ENCODE peak calls at places on chromosomes 3 and 15, in five cellular contexts. L is OCI-LY7, E is stomach, O is GM12878, I is neural progenitor cell. W is an unnamed sample.
A peak's percentile ranks its signal among the peaks of the same experiment; 100 is the strongest.

GRCh38 chr3:179526989-179527391 is 35.7 kb upstream of the ACTL6A start:
- DNase-seq in E (no peak), O (no peak), L (no peak), I (peak; percentile 77), W (peak; percentile 31)

GRCh38 chr3:134696155-134696554 is 45.3 kb upstream of the KY start:
- DNase-seq in O (no peak), L (no peak), I (no peak), E (no peak), W (no peak)

GRCh38 chr15:70770863-70771262 is 7.5 kb upstream of the UACA start:
- DNase-seq in O (no peak), E (no peak), I (no peak), L (no peak), W (no peak)

GRCh38 chr3:65732060-65732933 is 306.4 kb downstream of the MAGI1 start:
- DNase-seq in E (no peak), L (peak; percentile 49), O (peak; percentile 3), I (peak; percentile 85), W (peak; percentile 26)

GRCh38 chr3:47414666-47415587 is 34.1 kb downstream of the PTPN23 start:
- DNase-seq in I (no peak), O (no peak), L (no peak), E (no peak), W (peak; percentile 18)

GRCh38 chr3:128805771-128806170 is 73.6 kb upstream of the ACAD9 start:
- DNase-seq in L (no peak), O (no peak), I (no peak), E (no peak), W (no peak)

GRCh38 chr3:41199866-41200668 is 762 bp downstream of the CTNNB1 start:
- DNase-seq in E (no peak), L (peak; percentile 63), O (no peak), I (peak; percentile 64), W (peak; percentile 41)

GRCh38 chr3:140164922-140165590 is 230.1 kb downstream of the CLSTN2 start:
- DNase-seq in L (no peak), I (no peak), E (no peak), O (no peak), W (no peak)

GRCh38 chr15:81547517-81548132 is 173.6 kb upstream of the TMC3 start:
- DNase-seq in O (no peak), I (no peak), L (no peak), E (no peak), W (no peak)

GRCh38 chr3:192011137-192011536 is 550.2 kb downstream of the PYDC2 start:
- DNase-seq in I (no peak), E (no peak), O (no peak), L (no peak), W (no peak)

GRCh38 chr15:57589276-57590073 is 2.2 kb upstream of the MYZAP start:
- DNase-seq in E (no peak), O (no peak), L (no peak), I (no peak), W (no peak)

DNA sequence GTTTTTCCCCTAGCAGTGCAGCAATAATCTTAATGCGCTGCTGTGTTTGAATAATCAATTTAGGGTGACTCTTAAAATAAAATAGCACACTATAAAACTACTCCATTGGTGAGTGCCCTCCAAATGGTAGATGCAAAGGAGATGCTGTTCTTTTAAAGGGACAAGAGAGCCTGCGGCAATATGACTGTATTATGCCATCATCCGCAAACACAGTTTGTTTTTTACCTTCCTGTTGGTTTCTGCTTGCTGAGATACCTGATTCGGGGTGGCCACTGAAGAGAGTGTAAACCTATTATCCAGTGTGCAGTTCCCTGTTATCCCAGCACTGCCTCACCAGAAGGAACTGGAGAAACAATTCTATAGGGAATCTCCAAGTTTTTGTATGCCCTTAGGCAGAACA is 523.1 kb upstream of the TGFBR2 start:
- DNase-seq in E (no peak), I (no peak), O (no peak), L (no peak), W (no peak)
- TF ChIP-seq CTCF in E (no peak), I (no peak), O (no peak), L (no peak), W (no peak)

GRCh38 chr3:16844222-16844621 is 40.5 kb upstream of the PLCL2 start:
- DNase-seq in L (no peak), E (no peak), I (no peak), O (no peak), W (no peak)

GRCh38 chr3:16844771-16845170 is 40.0 kb upstream of the PLCL2 start:
- DNase-seq in L (no peak), O (no peak), E (no peak), I (no peak), W (no peak)

GRCh38 chr3:16841906-16842709 is 42.6 kb upstream of the PLCL2 start:
- DNase-seq in E (peak; percentile 64), L (peak; percentile 74), O (peak; percentile 83), I (no peak), W (no peak)

GRCh38 chr3:16841354-16841753 is 43.4 kb upstream of the PLCL2 start:
- DNase-seq in L (peak; percentile 18), E (no peak), O (no peak), I (no peak), W (no peak)

DNA sequence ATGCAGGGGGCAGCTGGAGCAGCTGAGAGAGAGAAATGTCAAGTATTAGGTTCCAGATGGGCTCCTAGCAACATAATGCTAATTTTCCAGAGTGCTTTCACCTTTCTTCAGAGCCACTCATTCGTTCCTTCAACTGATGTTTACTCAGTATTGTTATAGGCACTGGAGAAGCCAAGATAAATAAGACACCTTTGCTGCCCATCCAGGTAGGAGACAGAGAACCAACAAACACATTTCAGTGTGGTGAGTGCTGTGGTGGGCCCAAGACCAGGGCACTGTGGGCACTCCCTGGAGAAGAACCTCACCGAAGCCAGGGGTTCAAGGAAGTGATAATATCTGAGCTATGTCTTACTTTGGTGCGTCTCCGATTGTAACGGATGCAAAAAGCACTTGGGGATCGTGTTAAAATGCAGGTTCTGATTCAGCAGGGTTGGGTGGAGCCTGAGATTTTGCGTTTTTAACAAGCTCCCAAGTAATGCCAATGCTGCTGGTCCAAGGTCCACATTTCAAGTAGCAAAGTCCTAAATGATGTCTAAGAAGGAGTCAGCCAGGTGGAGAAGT is 42.0 kb upstream of the PLCL2 start:
- DNase-seq in E (no peak), I (no peak), L (peak; percentile 33), O (no peak), W (no peak)
- H3K4me3 ChIP-seq in E (no peak overlapping the region), I (no peak overlapping the region), L (peak overlapping the region; percentile 65), O (peak overlapping the region; percentile 36), W (no peak overlapping the region)

GRCh38 chr15:25188051-25188450 is 233.3 kb downstream of the SNRPN start:
- DNase-seq in O (no peak), L (no peak), E (no peak), I (no peak), W (no peak)

GRCh38 chr15:25186906-25187645 is 232.3 kb downstream of the SNRPN start:
- DNase-seq in O (no peak), E (no peak), I (no peak), L (no peak), W (no peak)

GRCh38 chr15:25185156-25185710 is 230.4 kb downstream of the SNRPN start:
- DNase-seq in I (no peak), L (no peak), E (no peak), O (no peak), W (no peak)

GRCh38 chr15:25185791-25186190 is 231.0 kb downstream of the SNRPN start:
- DNase-seq in O (no peak), I (no peak), L (no peak), E (no peak), W (no peak)

DNA sequence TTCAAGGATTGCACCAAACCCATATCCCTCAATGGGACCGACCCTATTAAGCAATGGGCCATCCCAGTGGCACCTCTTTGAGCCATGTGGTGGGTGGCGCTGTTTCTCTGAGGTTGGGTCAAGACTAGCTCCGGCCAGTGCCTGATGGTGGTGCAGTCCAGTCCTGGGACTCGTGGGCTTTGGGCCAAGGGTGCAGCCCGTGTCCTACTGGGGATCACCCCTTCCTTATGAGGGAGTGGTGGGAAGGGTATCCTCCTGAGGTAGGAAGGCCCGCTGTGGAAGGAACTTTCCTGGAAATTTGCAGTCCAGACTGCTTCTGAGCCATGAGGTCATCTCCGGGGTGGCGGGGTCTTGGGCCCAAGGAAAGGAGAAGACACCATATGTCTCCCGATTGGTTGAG is 231.6 kb downstream of the SNRPN start:
- DNase-seq in I (no peak), O (no peak), L (no peak), E (no peak), W (no peak)
- H3K9me3 ChIP-seq in I (no peaks in the 10 kb centered on the region), O (peaks cover 3% of the 10 kb centered on the region), L (no peaks in the 10 kb centered on the region), E (peaks cover 81% of the 10 kb centered on the region), W (no peaks in the 10 kb centered on the region)

GRCh38 chr3:58306662-58307286 is 454 bp downstream of the HTD2 start:
- DNase-seq in E (peak; percentile 30), L (peak; percentile 69), O (no peak), I (peak; percentile 65), W (peak; percentile 46)

GRCh38 chr3:58308728-58309127 is 2.4 kb downstream of the HTD2 start:
- DNase-seq in I (no peak), O (no peak), E (no peak), L (no peak), W (peak; percentile 69)

GRCh38 chr3:58305882-58306661 is at the start of the genes HTD2 and RPP14:
- DNase-seq in L (peak; percentile 99), E (peak; percentile 99), I (peak; percentile 98), O (peak; percentile 90), W (peak; percentile 98)
- TF ChIP-seq CTCF in L (peak; percentile 87), E (peak; percentile 94), I (peak; percentile 98), O (peak; percentile 93), W (peak; percentile 96)

GRCh38 chr3:45950131-45950530 is 6.9 kb downstream of the CXCR6 start:
- DNase-seq in O (no peak), E (no peak), I (no peak), L (no peak), W (no peak)
- H3K4me3 ChIP-seq in O (no peak overlapping the region), E (no peak overlapping the region), I (no peak overlapping the region), L (no peak overlapping the region), W (no peak overlapping the region)

DNA sequence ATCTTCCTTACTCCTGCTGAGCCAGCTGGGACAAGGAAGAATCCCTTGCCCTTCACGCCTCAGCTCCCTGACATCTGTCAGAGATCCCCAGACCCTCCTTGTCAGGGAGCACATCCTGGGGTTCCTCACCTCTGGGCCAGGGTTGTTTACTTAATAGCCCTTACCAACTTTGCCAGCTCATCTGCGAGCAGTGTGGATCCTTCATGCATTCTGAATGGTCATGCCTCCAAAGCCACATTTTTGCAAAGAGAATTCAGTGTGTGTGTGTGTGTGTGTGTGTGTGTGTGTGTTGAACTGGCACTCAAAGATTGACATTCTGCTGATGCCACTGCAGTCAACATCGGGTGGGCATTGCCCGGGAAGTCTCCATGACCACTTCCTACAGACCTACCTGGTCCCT is 112.6 kb downstream of the SLC49A4 start:
- DNase-seq in L (no peak), O (no peak), E (no peak), I (no peak), W (no peak)
- H3K9me3 ChIP-seq in L (no peaks in the 10 kb centered on the region), O (no peaks in the 10 kb centered on the region), E (no peaks in the 10 kb centered on the region), I (no peaks in the 10 kb centered on the region), W (no peaks in the 10 kb centered on the region)

GRCh38 chr3:157159037-157159761 is 748 bp downstream of the CCNL1 start:
- DNase-seq in I (peak; percentile 86), L (peak; percentile 87), E (peak; percentile 64), O (no peak), W (peak; percentile 77)
- TF ChIP-seq CTCF in I (peak; percentile 40), L (peak; percentile 51), E (no peak), O (peak; percentile 26), W (peak; percentile 23)